ENCODE peak calls at places on chromosomes 11 and 22, in ten cellular contexts. I is Peyer's patch; K is Caco-2; S is brain microvascular endothelial cell; Z is astrocyte; Q is cardiac fibroblast; P is HFFc6; X is WERI-Rb-1; A is CD8-positive, alpha-beta T cell; R is AG09319. E is an unnamed sample.

GRCh38 chr11:72338741-72339140 is 94.8 kb upstream of the PHOX2A start:
- DNase-seq in I (no peak), K (no peak), S (no peak), Z (peak), Q (no peak), P (peak), X (no peak), A (no peak), R (no peak), E (no peak)

GRCh38 chr11:102026217-102026616 is 21.0 kb upstream of the CFAP300 start:
- DNase-seq in I (peak), K (peak), S (no peak), Z (no peak), Q (no peak), P (no peak), X (no peak), A (no peak), R (no peak), E (no peak)

GRCh38 chr22:50201191-50202129 is 649 bp downstream of the SELENOO start:
- DNase-seq in I (no peak), K (no peak), S (no peak), Z (no peak), Q (no peak), P (no peak), X (no peak), A (no peak), R (no peak), E (no peak)

GRCh38 chr11:130215531-130216220 is 56.1 kb downstream of the ST14 start:
- DNase-seq in I (peak), K (no peak), S (no peak), Z (no peak), Q (no peak), P (no peak), X (no peak), A (no peak), R (no peak), E (no peak)

GRCh38 chr22:41699264-41700104 is at the start of gene MEI1:
- DNase-seq in I (peak), K (no peak), S (peak), Z (peak), Q (peak), P (no peak), X (no peak), A (peak), R (peak), E (no peak)

GRCh38 chr22:32613773-32614172 is 139.2 kb downstream of the FBXO7 start:
- DNase-seq in I (no peak), K (no peak), S (no peak), Z (no peak), Q (no peak), P (no peak), X (no peak), A (no peak), R (no peak), E (no peak)

GRCh38 chr11:29564501-29564900 is 452.3 kb downstream of the KCNA4 start:
- DNase-seq in I (no peak), K (no peak), S (no peak), Z (no peak), Q (no peak), P (no peak), X (no peak), A (no peak), R (no peak), E (no peak)

GRCh38 chr11:73257342-73258103 is 14.6 kb upstream of the P2RY6 start:
- DNase-seq in I (peak), K (peak), S (peak), Z (peak), Q (peak), P (peak), X (no peak), A (no peak), R (peak), E (no peak)

GRCh38 chr11:14541180-14541579 is 21.0 kb upstream of the PSMA1 start:
- DNase-seq in I (no peak), K (no peak), S (no peak), Z (no peak), Q (peak), P (no peak), X (no peak), A (no peak), R (no peak), E (no peak)

GRCh38 chr11:2687782-2688191 is 12.0 kb downstream of the KCNQ1OT1 start:
- DNase-seq in I (peak), K (peak), S (no peak), Z (no peak), Q (no peak), P (no peak), X (no peak), A (no peak), R (no peak), E (no peak)

GRCh38 chr11:28673687-28674431 is 565.7 kb downstream of the METTL15 start:
- DNase-seq in I (no peak), K (no peak), S (no peak), Z (peak), Q (no peak), P (peak), X (no peak), A (no peak), R (peak), E (no peak)

GRCh38 chr22:44580176-44580575 is 82.1 kb upstream of the RTL6 start:
- DNase-seq in I (peak), K (no peak), S (no peak), Z (no peak), Q (no peak), P (no peak), X (peak), A (no peak), R (no peak), E (no peak)

GRCh38 chr22:19304547-19304946 is 13.0 kb upstream of the CLTCL1 start:
- DNase-seq in I (no peak), K (no peak), S (no peak), Z (no peak), Q (no peak), P (no peak), X (no peak), A (no peak), R (no peak), E (no peak)

GRCh38 chr22:41831828-41832552 is 915 bp upstream of the SREBF2 start:
- DNase-seq in I (no peak), K (no peak), S (no peak), Z (peak), Q (no peak), P (no peak), X (no peak), A (no peak), R (no peak), E (no peak)

GRCh38 chr22:19062139-19062789 is 59.9 kb downstream of the DGCR2 start:
- DNase-seq in I (peak), K (no peak), S (no peak), Z (no peak), Q (no peak), P (no peak), X (peak), A (no peak), R (no peak), E (no peak)

GRCh38 chr22:34236527-34236926 is 316.3 kb upstream of the LARGE1 start:
- DNase-seq in I (no peak), K (no peak), S (no peak), Z (no peak), Q (no peak), P (no peak), X (peak), A (no peak), R (no peak), E (no peak)

GRCh38 chr11:12694182-12694531 is 19.9 kb downstream of the TEAD1 start:
- DNase-seq in I (no peak), K (no peak), S (no peak), Z (no peak), Q (peak), P (no peak), X (no peak), A (no peak), R (no peak), E (no peak)

GRCh38 chr11:18192988-18193387 is 20.4 kb downstream of the MRGPRX4 start:
- DNase-seq in I (no peak), K (no peak), S (no peak), Z (no peak), Q (no peak), P (no peak), X (no peak), A (no peak), R (no peak), E (no peak)

GRCh38 chr11:113176971-113177370 is 137.4 kb upstream of the TTC12 start:
- DNase-seq in I (no peak), K (no peak), S (peak), Z (peak), Q (peak), P (no peak), X (no peak), A (no peak), R (peak), E (no peak)

GRCh38 chr22:49613871-49614270 is 213.8 kb downstream of the BRD1 start:
- DNase-seq in I (no peak), K (peak), S (no peak), Z (no peak), Q (no peak), P (no peak), X (no peak), A (no peak), R (no peak), E (no peak)

GRCh38 chr11:67666303-67666645 is 8.1 kb downstream of the ALDH3B2 start:
- DNase-seq in I (no peak), K (peak), S (no peak), Z (no peak), Q (no peak), P (no peak), X (no peak), A (no peak), R (no peak), E (no peak)

GRCh38 chr11:69934861-69935494 is 115.8 kb upstream of the FGF3 start:
- DNase-seq in I (no peak), K (peak), S (peak), Z (peak), Q (no peak), P (no peak), X (no peak), A (no peak), R (no peak), E (no peak)

GRCh38 chr11:62400760-62401159 is 18.1 kb upstream of the SCGB1A1 start:
- DNase-seq in I (peak), K (no peak), S (peak), Z (peak), Q (peak), P (peak), X (peak), A (no peak), R (peak), E (no peak)

GRCh38 chr22:47334596-47334995 is 572.1 kb downstream of the TBC1D22A start:
- DNase-seq in I (no peak), K (no peak), S (no peak), Z (no peak), Q (no peak), P (no peak), X (no peak), A (no peak), R (no peak), E (no peak)

GRCh38 chr22:19772673-19773469 is 12.3 kb downstream of the TBX1 start:
- DNase-seq in I (peak), K (no peak), S (no peak), Z (no peak), Q (peak), P (no peak), X (no peak), A (no peak), R (no peak), E (no peak)

GRCh38 chr11:10777806-10778205 is 26.8 kb downstream of the CTR9 start:
- DNase-seq in I (no peak), K (no peak), S (no peak), Z (no peak), Q (no peak), P (no peak), X (no peak), A (no peak), R (no peak), E (no peak)

DNA sequence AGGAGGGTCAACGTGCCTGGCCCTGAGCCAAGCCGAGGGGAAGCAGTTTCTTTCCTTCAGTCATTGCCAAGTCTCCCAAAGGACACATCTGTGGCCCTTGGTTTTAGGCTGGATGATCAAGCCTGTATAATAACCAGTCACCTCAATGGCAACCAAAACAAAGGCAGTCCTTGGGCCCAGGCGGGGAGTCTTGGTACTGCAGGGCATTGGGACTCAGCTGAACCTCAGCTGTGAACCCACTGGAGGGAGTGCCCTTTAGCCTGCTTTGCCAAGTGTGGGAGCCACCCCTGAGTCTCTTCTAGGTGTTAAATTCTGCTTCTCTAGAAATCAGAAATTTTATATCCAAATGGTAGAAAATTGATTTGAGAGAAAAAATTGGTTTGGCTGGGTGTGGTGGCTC is 36.9 kb downstream of the CPT1A start:
- DNase-seq in I (no peak), K (no peak), S (no peak), Z (no peak), Q (no peak), P (no peak), X (no peak), A (no peak), R (no peak), E (no peak)
- TF ChIP-seq CTCF in I (no peak), K (no peak), S (peak), Z (no peak), Q (no peak), P (no peak), X (no peak), A (no peak), R (no peak), E (no peak)

GRCh38 chr11:7597620-7598019 is 75.7 kb downstream of the CYB5R2 start:
- DNase-seq in I (peak), K (peak), S (no peak), Z (no peak), Q (no peak), P (no peak), X (no peak), A (no peak), R (no peak), E (no peak)
- TF ChIP-seq CTCF in I (no peak), K (no peak), S (no peak), Z (no peak), Q (no peak), P (no peak), X (no peak), A (no peak), R (no peak), E (no peak)

GRCh38 chr11:77094841-77095365 is 7.7 kb upstream of the OMP start:
- DNase-seq in I (no peak), K (no peak), S (no peak), Z (no peak), Q (no peak), P (no peak), X (no peak), A (no peak), R (no peak), E (no peak)
- TF ChIP-seq CTCF in I (no peak), K (no peak), S (peak), Z (no peak), Q (no peak), P (peak), X (peak), A (no peak), R (no peak), E (no peak)

DNA sequence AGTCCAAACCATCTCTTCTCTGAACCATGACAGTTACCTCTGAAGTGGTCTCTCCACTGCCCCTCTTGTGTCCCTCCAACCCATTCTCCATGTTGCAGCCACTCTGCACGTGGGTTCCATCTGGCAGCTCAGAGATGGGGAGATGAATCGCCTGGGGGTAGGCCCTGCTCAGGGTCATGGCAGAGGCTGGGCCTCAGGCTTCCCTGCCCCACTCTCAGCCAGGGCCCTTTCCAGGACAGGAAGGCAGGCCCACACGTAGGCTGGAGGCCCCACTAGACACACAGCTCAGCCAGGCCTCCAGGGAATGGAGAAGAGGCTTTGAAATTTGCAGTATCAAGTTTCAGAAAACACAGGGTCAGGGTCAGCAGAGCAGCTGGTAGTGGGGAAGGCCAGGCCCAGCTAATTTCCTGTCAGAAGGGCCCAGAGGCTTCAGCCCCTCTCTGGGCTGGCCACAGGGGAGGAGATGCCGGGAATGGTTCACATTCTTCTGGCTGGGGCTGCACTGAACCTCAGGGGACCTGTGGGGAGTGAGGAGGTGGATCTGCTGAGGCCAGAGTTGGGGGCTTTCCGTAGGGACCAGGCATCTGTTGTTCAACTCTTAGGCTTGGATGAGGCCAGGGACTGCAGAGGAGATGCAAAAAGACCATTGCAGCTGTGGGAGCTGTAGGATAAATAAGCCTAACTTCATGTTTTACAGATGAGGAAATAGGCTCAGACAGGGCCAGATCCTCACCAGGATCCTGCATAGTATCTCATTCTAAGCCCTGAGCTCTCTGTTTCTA is 101.6 kb downstream of the SWAP70 start:
- DNase-seq in I (no peak), K (peak), S (peak), Z (peak), Q (peak), P (peak), X (no peak), A (no peak), R (no peak), E (no peak)
- TF ChIP-seq CTCF in I (no peak), K (no peak), S (no peak), Z (no peak), Q (no peak), P (no peak), X (no peak), A (no peak), R (no peak), E (no peak)

DNA sequence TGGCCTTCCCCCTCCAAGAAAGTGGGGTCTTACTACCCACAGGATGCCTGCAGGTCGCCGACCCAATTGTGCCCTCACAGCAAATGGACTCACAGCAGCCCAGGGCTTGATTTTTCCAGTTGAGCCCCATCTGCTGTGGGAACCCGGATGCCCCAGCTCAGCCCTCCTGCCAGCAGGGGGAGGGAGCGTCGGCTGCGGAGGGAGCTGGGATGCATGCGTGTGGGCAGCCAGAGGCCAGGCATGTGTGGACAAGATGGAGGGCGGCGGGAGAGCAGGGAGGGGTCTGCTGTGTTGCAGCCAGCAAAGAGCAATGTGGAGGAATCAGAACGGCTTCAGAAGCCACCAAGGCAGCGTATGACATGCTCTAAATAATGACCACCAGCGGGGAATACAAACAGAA is 41.0 kb upstream of the EIF3D start:
- DNase-seq in I (no peak), K (peak), S (peak), Z (peak), Q (peak), P (no peak), X (peak), A (no peak), R (no peak), E (peak)
- TF ChIP-seq CTCF in I (no peak), K (peak), S (peak), Z (peak), Q (peak), P (peak), X (peak), A (no peak), R (peak), E (peak)

GRCh38 chr11:125925247-125925740 is 20.6 kb upstream of the VSIG10L2 start:
- DNase-seq in I (peak), K (no peak), S (no peak), Z (peak), Q (no peak), P (no peak), X (no peak), A (no peak), R (no peak), E (no peak)
- TF ChIP-seq CTCF in I (no peak), K (peak), S (no peak), Z (no peak), Q (no peak), P (no peak), X (no peak), A (no peak), R (no peak), E (no peak)

E was measured in neural crest cell.